ENCODE peak calls at places on chromosomes 1 and 21, in six cellular contexts. One of them, this sample, is unnamed.

GRCh38 chr1:18580676-18581419 is 49.8 kb upstream of the PAX7 start:
- DNase-seq in CD8-positive, alpha-beta memory T cell: no peak
- DNase-seq in hepatocyte: no peak
- DNase-seq in GM23248: no peak
- DNase-seq in tibial nerve: no peak
- DNase-seq in NB4: no peak
- DNase-seq in this sample: no peak

GRCh38 chr1:184291701-184292100 is 95.1 kb upstream of the C1orf21 start:
- DNase-seq in GM23248: peak
- DNase-seq in tibial nerve: no peak
- DNase-seq in hepatocyte: no peak
- DNase-seq in CD8-positive, alpha-beta memory T cell: no peak
- DNase-seq in NB4: no peak
- DNase-seq in this sample: no peak

GRCh38 chr1:206855863-206856262 is 9.6 kb upstream of the IL20 start:
- DNase-seq in GM23248: no peak
- DNase-seq in CD8-positive, alpha-beta memory T cell: no peak
- DNase-seq in hepatocyte: no peak
- DNase-seq in tibial nerve: no peak
- DNase-seq in NB4: no peak
- DNase-seq in this sample: no peak

GRCh38 chr1:76005755-76006154 is 68.8 kb upstream of the ST6GALNAC3 start:
- DNase-seq in CD8-positive, alpha-beta memory T cell: no peak
- DNase-seq in tibial nerve: no peak
- DNase-seq in hepatocyte: no peak
- DNase-seq in NB4: no peak
- DNase-seq in GM23248: peak
- DNase-seq in this sample: no peak

GRCh38 chr1:167273027-167273800 is 52.5 kb downstream of the POU2F1 start:
- DNase-seq in CD8-positive, alpha-beta memory T cell: no peak
- DNase-seq in hepatocyte: no peak
- DNase-seq in tibial nerve: no peak
- DNase-seq in GM23248: peak
- DNase-seq in NB4: peak
- DNase-seq in this sample: no peak

GRCh38 chr21:26945916-26946315 is 21.0 kb downstream of the ADAMTS5 start:
- DNase-seq in CD8-positive, alpha-beta memory T cell: no peak
- DNase-seq in GM23248: peak
- DNase-seq in NB4: no peak
- DNase-seq in hepatocyte: no peak
- DNase-seq in tibial nerve: no peak
- DNase-seq in this sample: no peak

GRCh38 chr1:6873298-6874015 is 88.2 kb downstream of the CAMTA1 start:
- DNase-seq in NB4: no peak
- DNase-seq in tibial nerve: no peak
- DNase-seq in GM23248: no peak
- DNase-seq in hepatocyte: no peak
- DNase-seq in CD8-positive, alpha-beta memory T cell: no peak
- DNase-seq in this sample: no peak

GRCh38 chr1:179127163-179127895 is 45.5 kb downstream of the TOR3A start:
- DNase-seq in tibial nerve: no peak
- DNase-seq in NB4: no peak
- DNase-seq in hepatocyte: no peak
- DNase-seq in CD8-positive, alpha-beta memory T cell: no peak
- DNase-seq in GM23248: peak
- DNase-seq in this sample: no peak

GRCh38 chr21:42864812-42865211 is 14.5 kb downstream of the WDR4 start:
- DNase-seq in NB4: no peak
- DNase-seq in hepatocyte: no peak
- DNase-seq in CD8-positive, alpha-beta memory T cell: no peak
- DNase-seq in tibial nerve: no peak
- DNase-seq in GM23248: peak
- DNase-seq in this sample: no peak

GRCh38 chr21:32190491-32191144 is 88.2 kb downstream of the MIS18A start:
- DNase-seq in hepatocyte: no peak
- DNase-seq in tibial nerve: no peak
- DNase-seq in NB4: no peak
- DNase-seq in CD8-positive, alpha-beta memory T cell: no peak
- DNase-seq in GM23248: no peak
- DNase-seq in this sample: peak

GRCh38 chr1:36866168-36866814 is 168.0 kb downstream of the GRIK3 start:
- DNase-seq in tibial nerve: no peak
- DNase-seq in hepatocyte: peak
- DNase-seq in GM23248: no peak
- DNase-seq in CD8-positive, alpha-beta memory T cell: no peak
- DNase-seq in NB4: no peak
- DNase-seq in this sample: no peak

GRCh38 chr1:20409017-20409416 is 77.0 kb downstream of the CAMK2N1 start:
- DNase-seq in NB4: no peak
- DNase-seq in hepatocyte: no peak
- DNase-seq in GM23248: no peak
- DNase-seq in CD8-positive, alpha-beta memory T cell: no peak
- DNase-seq in tibial nerve: no peak
- DNase-seq in this sample: no peak
- H3K4me3 ChIP-seq in NB4: no peak
- H3K4me3 ChIP-seq in hepatocyte: no peak
- H3K4me3 ChIP-seq in GM23248: no peak
- H3K4me3 ChIP-seq in CD8-positive, alpha-beta memory T cell: no peak
- H3K4me3 ChIP-seq in tibial nerve: no peak
- H3K4me3 ChIP-seq in this sample: no peak

DNA sequence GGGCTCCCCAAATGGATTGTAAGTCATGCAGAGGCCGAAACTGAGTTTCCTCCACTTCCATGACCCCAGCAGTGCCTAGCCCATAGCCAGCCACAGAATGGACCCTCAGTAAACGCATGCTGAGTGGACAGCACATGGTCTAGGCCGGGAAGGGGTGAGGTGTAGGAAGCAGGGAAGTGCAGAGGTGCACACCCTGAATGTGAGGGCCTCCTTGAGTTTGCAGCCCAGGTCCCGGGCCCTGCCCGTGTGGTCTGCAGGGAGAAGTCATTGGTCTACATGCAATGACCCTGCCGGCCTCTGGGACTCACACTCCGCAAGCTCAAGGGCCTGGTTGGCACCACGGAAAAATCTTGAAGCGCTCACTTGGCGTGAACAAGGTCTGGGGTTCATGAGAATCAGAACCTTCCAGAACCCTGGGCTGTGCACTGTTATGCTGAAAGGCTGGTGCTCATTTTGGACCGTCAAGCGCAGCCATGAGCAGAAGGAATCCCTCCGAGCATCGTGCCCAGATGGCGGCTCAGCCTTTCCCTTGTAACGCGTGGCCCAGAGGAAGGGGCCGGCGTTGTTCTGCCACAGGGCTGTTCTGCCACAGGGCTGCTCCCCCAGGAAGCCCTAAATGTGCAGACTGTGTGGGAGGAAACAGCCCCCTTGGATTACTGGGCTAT is 66.4 kb downstream of the PSMG1 start:
- DNase-seq in CD8-positive, alpha-beta memory T cell: no peak
- DNase-seq in hepatocyte: no peak
- DNase-seq in GM23248: no peak
- DNase-seq in tibial nerve: no peak
- DNase-seq in NB4: no peak
- DNase-seq in this sample: no peak
- H3K4me3 ChIP-seq in CD8-positive, alpha-beta memory T cell: no peak
- H3K4me3 ChIP-seq in hepatocyte: no peak
- H3K4me3 ChIP-seq in GM23248: no peak
- H3K4me3 ChIP-seq in tibial nerve: no peak
- H3K4me3 ChIP-seq in NB4: no peak
- H3K4me3 ChIP-seq in this sample: no peak

GRCh38 chr1:39672551-39672947 is 642 bp upstream of the NT5C1A start:
- DNase-seq in NB4: no peak
- DNase-seq in GM23248: peak
- DNase-seq in hepatocyte: no peak
- DNase-seq in tibial nerve: no peak
- DNase-seq in CD8-positive, alpha-beta memory T cell: peak
- DNase-seq in this sample: no peak

GRCh38 chr1:39671793-39672550 is at the start of gene NT5C1A:
- DNase-seq in hepatocyte: peak
- DNase-seq in tibial nerve: no peak
- DNase-seq in NB4: peak
- DNase-seq in GM23248: peak
- DNase-seq in CD8-positive, alpha-beta memory T cell: no peak
- DNase-seq in this sample: no peak

GRCh38 chr1:39670689-39671088 is 1.2 kb downstream of the NT5C1A start:
- DNase-seq in CD8-positive, alpha-beta memory T cell: no peak
- DNase-seq in tibial nerve: no peak
- DNase-seq in GM23248: no peak
- DNase-seq in hepatocyte: no peak
- DNase-seq in NB4: no peak
- DNase-seq in this sample: no peak

GRCh38 chr1:39673215-39673614 is 1.3 kb upstream of the NT5C1A start:
- DNase-seq in GM23248: no peak
- DNase-seq in tibial nerve: no peak
- DNase-seq in hepatocyte: no peak
- DNase-seq in CD8-positive, alpha-beta memory T cell: no peak
- DNase-seq in NB4: no peak
- DNase-seq in this sample: no peak

DNA sequence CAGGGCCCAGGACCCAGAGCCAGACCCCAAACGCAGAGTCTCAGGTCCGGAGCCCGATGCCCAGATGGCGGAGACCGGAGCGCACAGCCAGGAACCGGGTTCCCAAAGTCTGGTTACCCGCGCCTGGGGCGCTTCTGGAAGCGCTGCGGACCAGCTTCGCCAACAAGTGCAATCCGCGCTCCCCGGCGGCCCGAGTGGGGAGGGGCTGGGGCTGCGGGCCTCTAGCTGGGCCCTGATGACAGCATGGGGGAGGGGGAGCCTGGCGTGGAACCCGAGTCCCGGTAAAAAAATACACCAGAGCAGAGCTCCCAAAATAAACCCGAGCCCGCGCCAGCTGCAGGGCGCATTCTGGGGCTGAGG is 494 bp downstream of the NT5C1A start:
- DNase-seq in hepatocyte: peak
- DNase-seq in NB4: no peak
- DNase-seq in tibial nerve: peak
- DNase-seq in GM23248: peak
- DNase-seq in CD8-positive, alpha-beta memory T cell: no peak
- DNase-seq in this sample: no peak
- H3K4me3 ChIP-seq in hepatocyte: peak
- H3K4me3 ChIP-seq in NB4: no peak
- H3K4me3 ChIP-seq in tibial nerve: peak
- H3K4me3 ChIP-seq in GM23248: peak
- H3K4me3 ChIP-seq in CD8-positive, alpha-beta memory T cell: peak
- H3K4me3 ChIP-seq in this sample: peak

GRCh38 chr1:169890761-169891538 is 2.7 kb downstream of the SCYL3 start:
- DNase-seq in GM23248: no peak
- DNase-seq in CD8-positive, alpha-beta memory T cell: peak
- DNase-seq in NB4: peak
- DNase-seq in hepatocyte: peak
- DNase-seq in tibial nerve: no peak
- DNase-seq in this sample: no peak
- H3K4me3 ChIP-seq in GM23248: no peak
- H3K4me3 ChIP-seq in CD8-positive, alpha-beta memory T cell: peak
- H3K4me3 ChIP-seq in NB4: peak
- H3K4me3 ChIP-seq in hepatocyte: no peak
- H3K4me3 ChIP-seq in tibial nerve: no peak
- H3K4me3 ChIP-seq in this sample: peak

GRCh38 chr1:24090736-24091135 is 21.2 kb downstream of the MYOM3 start:
- DNase-seq in hepatocyte: no peak
- DNase-seq in NB4: no peak
- DNase-seq in GM23248: no peak
- DNase-seq in tibial nerve: no peak
- DNase-seq in CD8-positive, alpha-beta memory T cell: no peak
- DNase-seq in this sample: no peak

GRCh38 chr1:24093762-24094161 is 18.2 kb downstream of the MYOM3 start:
- DNase-seq in CD8-positive, alpha-beta memory T cell: no peak
- DNase-seq in tibial nerve: no peak
- DNase-seq in hepatocyte: no peak
- DNase-seq in GM23248: no peak
- DNase-seq in NB4: no peak
- DNase-seq in this sample: no peak

GRCh38 chr1:24089743-24090555 is 22.0 kb downstream of the MYOM3 start:
- DNase-seq in CD8-positive, alpha-beta memory T cell: no peak
- DNase-seq in hepatocyte: no peak
- DNase-seq in tibial nerve: no peak
- DNase-seq in GM23248: no peak
- DNase-seq in NB4: no peak
- DNase-seq in this sample: no peak

GRCh38 chr1:24092979-24093378 is 19.0 kb downstream of the MYOM3 start:
- DNase-seq in CD8-positive, alpha-beta memory T cell: no peak
- DNase-seq in tibial nerve: no peak
- DNase-seq in GM23248: no peak
- DNase-seq in NB4: no peak
- DNase-seq in hepatocyte: no peak
- DNase-seq in this sample: no peak

DNA sequence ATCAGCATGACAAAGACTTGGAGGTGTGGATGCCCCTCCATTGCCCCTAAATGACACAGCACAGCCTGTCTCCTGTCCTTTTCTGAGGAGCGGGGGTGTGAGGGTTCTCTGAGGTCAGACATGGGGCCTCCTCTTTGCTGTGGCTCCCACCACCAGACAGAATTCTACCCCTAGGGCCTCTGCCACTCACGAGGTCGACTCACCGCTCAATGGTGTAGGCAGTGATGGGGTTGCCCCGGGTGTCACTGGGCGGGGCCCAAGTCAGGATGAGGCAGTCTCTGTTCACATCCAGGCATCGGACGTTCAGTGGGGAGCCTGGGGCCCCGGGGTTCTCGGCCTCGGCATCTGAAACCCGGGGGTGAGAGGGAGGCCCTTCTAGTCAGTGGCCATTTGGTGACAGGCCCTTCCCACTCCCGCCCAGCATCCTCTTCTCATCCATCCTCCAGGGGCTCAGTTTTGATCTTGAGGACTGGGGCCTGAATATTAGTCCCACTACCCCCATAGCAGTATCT is 19.9 kb downstream of the MYOM3 start:
- DNase-seq in hepatocyte: no peak
- DNase-seq in CD8-positive, alpha-beta memory T cell: no peak
- DNase-seq in tibial nerve: no peak
- DNase-seq in NB4: no peak
- DNase-seq in GM23248: peak
- DNase-seq in this sample: no peak
- H3K4me3 ChIP-seq in hepatocyte: no peak
- H3K4me3 ChIP-seq in CD8-positive, alpha-beta memory T cell: no peak
- H3K4me3 ChIP-seq in tibial nerve: no peak
- H3K4me3 ChIP-seq in NB4: no peak
- H3K4me3 ChIP-seq in GM23248: no peak
- H3K4me3 ChIP-seq in this sample: no peak

GRCh38 chr21:45127937-45128336 is 53.6 kb downstream of the ADARB1 start:
- DNase-seq in hepatocyte: no peak
- DNase-seq in NB4: no peak
- DNase-seq in GM23248: no peak
- DNase-seq in CD8-positive, alpha-beta memory T cell: no peak
- DNase-seq in tibial nerve: no peak
- DNase-seq in this sample: no peak

GRCh38 chr21:45128613-45129226 is 54.3 kb downstream of the ADARB1 start:
- DNase-seq in GM23248: peak
- DNase-seq in CD8-positive, alpha-beta memory T cell: peak
- DNase-seq in tibial nerve: peak
- DNase-seq in hepatocyte: peak
- DNase-seq in NB4: peak
- DNase-seq in this sample: no peak

GRCh38 chr21:45131537-45131999 is 57.2 kb downstream of the ADARB1 start:
- DNase-seq in tibial nerve: no peak
- DNase-seq in GM23248: no peak
- DNase-seq in hepatocyte: no peak
- DNase-seq in CD8-positive, alpha-beta memory T cell: no peak
- DNase-seq in NB4: no peak
- DNase-seq in this sample: no peak

GRCh38 chr21:45129231-45129923 is 55.0 kb downstream of the ADARB1 start:
- DNase-seq in NB4: no peak
- DNase-seq in GM23248: peak
- DNase-seq in hepatocyte: no peak
- DNase-seq in CD8-positive, alpha-beta memory T cell: no peak
- DNase-seq in tibial nerve: no peak
- DNase-seq in this sample: no peak

GRCh38 chr21:45130324-45130774 is 56.0 kb downstream of the ADARB1 start:
- DNase-seq in tibial nerve: no peak
- DNase-seq in hepatocyte: peak
- DNase-seq in CD8-positive, alpha-beta memory T cell: no peak
- DNase-seq in NB4: peak
- DNase-seq in GM23248: peak
- DNase-seq in this sample: no peak
- H3K4me3 ChIP-seq in tibial nerve: peak
- H3K4me3 ChIP-seq in hepatocyte: no peak
- H3K4me3 ChIP-seq in CD8-positive, alpha-beta memory T cell: no peak
- H3K4me3 ChIP-seq in NB4: peak
- H3K4me3 ChIP-seq in GM23248: peak
- H3K4me3 ChIP-seq in this sample: no peak

This sample was measured in GM12864.